ENCODE peak calls at places on chromosome 5, in ten cellular contexts. A is sigmoid colon; C is CD8-positive, alpha-beta T cell; Q is suprapubic skin; S is heart right ventricle; V is K562; U is mucosa of descending colon; G is right lobe of liver; Z is ascending aorta; B is tibial artery. F is an unnamed sample. For H3K4me1 and H3K36me3, the result is how much of the 10 kb centered on the place peaks cover.

GRCh38 chr5:58493136-58493535 is 1.9 kb downstream of the GAPT start:
- DNase-seq in A (no peak), C (no peak), Q (no peak), S (no peak), V (no peak), U (no peak), G (no peak), Z (no peak), B (no peak), F (no peak)

GRCh38 chr5:145484195-145484594 is 350.9 kb downstream of the PRELID2 start:
- DNase-seq in A (no peak), C (no peak), Q (no peak), S (no peak), V (no peak), U (no peak), G (no peak), Z (no peak), B (no peak), F (peak)

GRCh38 chr5:149113669-149114068 is 27.6 kb upstream of the ABLIM3 start:
- DNase-seq in A (no peak), C (no peak), Q (no peak), S (no peak), V (no peak), U (no peak), G (no peak), Z (no peak), B (no peak), F (peak)

GRCh38 chr5:123035950-123036390 is 555 bp downstream of the PPIC start:
- DNase-seq in A (peak), C (no peak), Q (peak), S (no peak), V (peak), U (no peak), G (peak), Z (peak), B (peak), F (peak)

GRCh38 chr5:141529002-141529401 is 40.1 kb downstream of the PCDHGC5 start:
- DNase-seq in A (no peak), C (no peak), Q (no peak), S (peak), V (no peak), U (no peak), G (no peak), Z (peak), B (no peak), F (no peak)

GRCh38 chr5:14400085-14400484 is 181.5 kb upstream of the OTULINL start:
- DNase-seq in A (no peak), C (no peak), Q (no peak), S (no peak), V (no peak), U (no peak), G (no peak), Z (no peak), B (no peak), F (no peak)

GRCh38 chr5:165805756-165806155 is 2300.3 kb downstream of the MAT2B start:
- DNase-seq in A (no peak), C (no peak), Q (no peak), S (no peak), V (no peak), U (no peak), G (no peak), Z (no peak), B (no peak), F (peak)

GRCh38 chr5:173710528-173710927 is 94.1 kb upstream of the BOD1 start:
- DNase-seq in A (no peak), C (no peak), Q (no peak), S (no peak), V (no peak), U (no peak), G (no peak), Z (no peak), B (no peak), F (no peak)

GRCh38 chr5:159048298-159048697 is 51.4 kb downstream of the EBF1 start:
- DNase-seq in A (no peak), C (no peak), Q (no peak), S (no peak), V (no peak), U (no peak), G (no peak), Z (no peak), B (no peak), F (no peak)

GRCh38 chr5:159052282-159053011 is 47.3 kb downstream of the EBF1 start:
- DNase-seq in A (no peak), C (no peak), Q (no peak), S (no peak), V (no peak), U (no peak), G (no peak), Z (no peak), B (no peak), F (no peak)

GRCh38 chr5:159051431-159052281 is 48.1 kb downstream of the EBF1 start:
- DNase-seq in A (peak), C (no peak), Q (no peak), S (peak), V (no peak), U (peak), G (peak), Z (peak), B (peak), F (peak)

GRCh38 chr5:159050408-159051091 is 49.2 kb downstream of the EBF1 start:
- DNase-seq in A (no peak), C (no peak), Q (no peak), S (no peak), V (no peak), U (no peak), G (no peak), Z (peak), B (no peak), F (peak)

DNA sequence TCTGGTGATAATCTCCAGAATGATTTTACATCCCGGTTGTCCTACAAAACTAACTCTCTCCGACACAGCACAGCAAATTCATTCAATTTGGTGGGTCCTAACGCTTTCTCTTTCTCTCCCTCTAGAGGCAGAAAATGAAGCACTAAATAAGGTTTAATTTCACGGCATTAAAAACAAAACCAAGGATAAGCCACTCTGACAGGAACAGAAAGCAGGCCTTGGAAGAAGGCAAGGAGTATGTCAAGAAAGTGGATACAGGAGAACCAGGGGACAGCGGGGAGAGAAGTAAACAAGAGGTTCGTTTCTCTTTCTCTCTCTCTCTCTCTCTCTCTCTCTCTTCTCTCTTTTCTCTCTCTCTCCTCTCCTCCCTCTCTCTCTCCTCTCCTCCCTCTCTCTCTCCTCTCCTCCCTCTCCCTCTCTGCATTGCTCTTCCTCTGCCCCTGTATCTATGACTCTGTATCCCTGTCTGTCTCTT is 49.8 kb downstream of the EBF1 start:
- DNase-seq in A (no peak), C (no peak), Q (no peak), S (no peak), V (no peak), U (no peak), G (no peak), Z (no peak), B (no peak), F (no peak)
- H3K4me1 ChIP-seq in A (under half), C (under half), Q (under half), S (half or more), V (under half), U (under half), G (under half), Z (half or more), B (half or more), F (under half)

GRCh38 chr5:177041936-177042335 is 19.4 kb downstream of the ZNF346 start:
- DNase-seq in A (no peak), C (no peak), Q (no peak), S (no peak), V (no peak), U (no peak), G (no peak), Z (no peak), B (no peak), F (no peak)
- TF ChIP-seq CTCF in A (no peak), C (no peak), Q (no peak), S (no peak), V (no peak), U (no peak), G (no peak), Z (no peak), B (no peak), F (no peak)

DNA sequence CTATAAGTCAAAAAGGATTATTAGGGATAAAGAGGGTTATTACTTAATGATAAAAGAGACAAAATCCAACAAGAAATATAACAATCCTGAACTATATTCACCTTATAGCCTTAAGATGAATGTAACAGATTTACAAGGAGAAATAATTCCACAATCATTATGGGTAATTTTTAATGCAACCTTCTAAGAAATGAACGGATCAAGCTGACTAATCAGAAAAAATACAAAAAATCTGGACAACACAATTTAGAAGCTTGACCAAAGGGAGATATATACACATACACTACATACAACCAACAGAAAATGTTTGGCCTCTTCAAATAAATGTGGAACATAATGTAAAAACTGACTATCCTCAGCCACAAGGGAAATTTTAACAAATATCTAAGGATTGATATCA is 102.3 kb downstream of the CPLANE1 start:
- DNase-seq in A (no peak), C (no peak), Q (no peak), S (no peak), V (no peak), U (no peak), G (no peak), Z (no peak), B (no peak), F (no peak)
- H3K36me3 ChIP-seq in A (under half), C (under half), Q (under half), S (half or more), V (under half), U (under half), G (under half), Z (under half), B (half or more), F (under half)

GRCh38 chr5:180977852-180978251 is 10.8 kb upstream of the BTNL3 start:
- DNase-seq in A (no peak), C (no peak), Q (no peak), S (no peak), V (no peak), U (no peak), G (no peak), Z (no peak), B (no peak), F (no peak)
- H3K4me1 ChIP-seq in A (under half), C (under half), Q (under half), S (under half), V (under half), U (under half), G (under half), Z (under half), B (under half), F (under half)

GRCh38 chr5:37735649-37736347 is 104.0 kb downstream of the GDNF start:
- DNase-seq in A (no peak), C (no peak), Q (no peak), S (no peak), V (peak), U (no peak), G (no peak), Z (no peak), B (no peak), F (peak)
- TF ChIP-seq CTCF in A (no peak), C (no peak), Q (no peak), S (no peak), V (no peak), U (no peak), G (no peak), Z (no peak), B (no peak), F (no peak)